ENCODE peak calls at places on chromosome 1, in ten cellular contexts. R is OCI-LY7; J is prostate gland; M is GM12865; K is BJ; Q is tibial nerve; A is lower lobe of right lung; Z is CD8-positive, alpha-beta T cell; S is choroid plexus epithelial cell; U is heart right ventricle. V is an unnamed sample.

GRCh38 chr1:182460550-182460951 is 10.6 kb downstream of the RGSL1 start:
- DNase-seq in R (no peak), J (no peak), M (no peak), K (no peak), Q (no peak), A (no peak), Z (no peak), S (peak), U (no peak), V (peak)

GRCh38 chr1:39196244-39197215 is 8.0 kb upstream of the MACF1 start:
- DNase-seq in R (peak), J (no peak), M (peak), K (peak), Q (no peak), A (no peak), Z (peak), S (peak), U (no peak), V (no peak)

GRCh38 chr1:48917901-48918603 is 141.4 kb upstream of the BEND5 start:
- DNase-seq in R (no peak), J (no peak), M (no peak), K (no peak), Q (no peak), A (peak), Z (no peak), S (no peak), U (no peak), V (no peak)

GRCh38 chr1:199945591-199945990 is 81.9 kb upstream of the NR5A2 start:
- DNase-seq in R (no peak), J (no peak), M (no peak), K (no peak), Q (no peak), A (no peak), Z (no peak), S (no peak), U (no peak), V (no peak)

GRCh38 chr1:157334041-157334440 is 195.8 kb upstream of the ETV3 start:
- DNase-seq in R (no peak), J (no peak), M (no peak), K (no peak), Q (no peak), A (no peak), Z (no peak), S (no peak), U (no peak), V (no peak)

GRCh38 chr1:170893655-170894297 is 41.6 kb upstream of the MROH9 start:
- DNase-seq in R (no peak), J (no peak), M (no peak), K (peak), Q (no peak), A (no peak), Z (no peak), S (no peak), U (no peak), V (peak)

GRCh38 chr1:33060579-33061083 is 20.3 kb upstream of the AZIN2 start:
- DNase-seq in R (no peak), J (no peak), M (no peak), K (peak), Q (peak), A (peak), Z (no peak), S (peak), U (peak), V (peak)

GRCh38 chr1:156495401-156496140 is 5.0 kb downstream of the MEF2D start:
- DNase-seq in R (peak), J (no peak), M (no peak), K (no peak), Q (no peak), A (no peak), Z (no peak), S (no peak), U (peak), V (no peak)

GRCh38 chr1:221397606-221398005 is 344.3 kb downstream of the DUSP10 start:
- DNase-seq in R (no peak), J (no peak), M (peak), K (no peak), Q (no peak), A (no peak), Z (no peak), S (no peak), U (no peak), V (no peak)

GRCh38 chr1:162230517-162230916 is 146.1 kb downstream of the SPATA46 start:
- DNase-seq in R (no peak), J (no peak), M (no peak), K (no peak), Q (no peak), A (no peak), Z (no peak), S (no peak), U (no peak), V (no peak)

GRCh38 chr1:162229534-162229933 is 147.1 kb downstream of the SPATA46 start:
- DNase-seq in R (peak), J (no peak), M (no peak), K (no peak), Q (no peak), A (no peak), Z (no peak), S (no peak), U (no peak), V (no peak)

GRCh38 chr1:162232034-162232433 is 144.6 kb downstream of the SPATA46 start:
- DNase-seq in R (no peak), J (no peak), M (no peak), K (no peak), Q (no peak), A (no peak), Z (no peak), S (no peak), U (no peak), V (no peak)

GRCh38 chr1:162228586-162228985 is 148.1 kb downstream of the SPATA46 start:
- DNase-seq in R (no peak), J (no peak), M (no peak), K (no peak), Q (no peak), A (no peak), Z (no peak), S (no peak), U (no peak), V (no peak)

GRCh38 chr1:162230096-162230495 is 146.6 kb downstream of the SPATA46 start:
- DNase-seq in R (peak), J (peak), M (no peak), K (no peak), Q (no peak), A (peak), Z (no peak), S (peak), U (no peak), V (no peak)
- TF ChIP-seq CTCF in R (peak), J (peak), M (no peak), K (no peak), Q (peak), A (no peak), Z (no peak), S (peak), U (peak), V (peak)

GRCh38 chr1:27499142-27499541 is 9.2 kb upstream of the WASF2 start:
- DNase-seq in R (no peak), J (no peak), M (no peak), K (no peak), Q (no peak), A (no peak), Z (no peak), S (no peak), U (no peak), V (no peak)

GRCh38 chr1:27491748-27492700 is 2.1 kb upstream of the WASF2 start:
- DNase-seq in R (peak), J (peak), M (peak), K (no peak), Q (no peak), A (peak), Z (no peak), S (no peak), U (peak), V (no peak)

DNA sequence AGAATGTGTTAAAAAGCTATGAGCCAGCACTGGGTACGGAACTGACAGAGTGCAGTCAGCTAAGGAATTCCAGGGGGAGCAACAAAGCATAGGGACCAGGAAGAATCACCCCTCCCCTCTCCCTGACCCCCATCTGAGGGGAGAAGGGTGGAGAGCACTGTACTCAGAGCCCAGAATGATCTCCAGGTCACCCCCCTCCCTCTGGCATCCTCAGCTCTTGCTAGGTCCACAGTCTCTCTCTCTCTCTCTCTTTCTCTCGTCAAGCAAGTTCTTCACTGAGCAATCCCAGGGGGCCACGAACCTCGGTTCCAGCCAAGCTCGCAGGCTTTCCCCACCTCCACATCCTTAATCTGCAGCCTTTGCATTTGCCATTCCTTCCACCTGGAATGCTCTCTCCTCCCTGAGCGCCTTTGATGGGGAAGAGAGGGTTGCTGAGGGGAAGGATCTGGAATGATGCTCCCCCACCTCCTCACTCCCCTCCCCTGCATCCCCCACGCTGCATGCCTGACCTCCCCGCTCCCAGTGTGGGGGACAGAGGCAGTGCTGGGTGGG is 6.7 kb upstream of the WASF2 start:
- DNase-seq in R (no peak), J (no peak), M (no peak), K (no peak), Q (no peak), A (no peak), Z (no peak), S (peak), U (peak), V (no peak)
- H3K4me3 ChIP-seq in R (no peak), J (no peak), M (no peak), K (no peak), Q (no peak), A (no peak), Z (no peak), S (peak), U (no peak), V (no peak)

GRCh38 chr1:88800382-88801051 is 90.8 kb downstream of the GTF2B start:
- DNase-seq in R (peak), J (no peak), M (peak), K (no peak), Q (peak), A (no peak), Z (peak), S (peak), U (no peak), V (peak)

GRCh38 chr1:88801575-88802208 is 89.7 kb downstream of the GTF2B start:
- DNase-seq in R (no peak), J (no peak), M (peak), K (no peak), Q (no peak), A (no peak), Z (no peak), S (peak), U (no peak), V (no peak)

GRCh38 chr1:88802950-88803349 is 88.4 kb downstream of the GTF2B start:
- DNase-seq in R (no peak), J (no peak), M (no peak), K (peak), Q (no peak), A (no peak), Z (no peak), S (peak), U (no peak), V (peak)

GRCh38 chr1:88802404-88802803 is 89.0 kb downstream of the GTF2B start:
- DNase-seq in R (no peak), J (no peak), M (no peak), K (no peak), Q (no peak), A (no peak), Z (no peak), S (peak), U (no peak), V (no peak)

DNA sequence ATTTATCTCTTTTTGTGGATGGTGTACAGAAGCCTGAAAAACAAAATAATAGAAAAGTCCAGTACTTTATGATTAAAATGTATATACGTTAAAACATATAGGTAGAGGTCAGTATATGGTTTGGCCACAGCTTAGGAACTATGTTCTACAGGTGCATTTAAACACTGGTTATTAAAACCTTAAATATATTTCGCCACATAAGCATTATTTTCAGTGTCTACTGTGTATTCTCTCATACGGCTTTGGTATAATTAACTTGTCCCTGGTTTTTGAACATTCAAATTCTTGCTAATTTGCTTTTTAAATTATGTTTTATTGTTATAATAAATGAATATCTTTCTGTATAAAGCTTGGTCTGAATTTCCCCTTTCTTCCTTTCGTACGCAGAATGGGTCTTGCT is 87.9 kb downstream of the GTF2B start:
- DNase-seq in R (no peak), J (no peak), M (no peak), K (no peak), Q (no peak), A (no peak), Z (no peak), S (no peak), U (no peak), V (no peak)
- TF ChIP-seq CTCF in R (no peak), J (no peak), M (no peak), K (no peak), Q (no peak), A (no peak), Z (no peak), S (no peak), U (no peak), V (no peak)

DNA sequence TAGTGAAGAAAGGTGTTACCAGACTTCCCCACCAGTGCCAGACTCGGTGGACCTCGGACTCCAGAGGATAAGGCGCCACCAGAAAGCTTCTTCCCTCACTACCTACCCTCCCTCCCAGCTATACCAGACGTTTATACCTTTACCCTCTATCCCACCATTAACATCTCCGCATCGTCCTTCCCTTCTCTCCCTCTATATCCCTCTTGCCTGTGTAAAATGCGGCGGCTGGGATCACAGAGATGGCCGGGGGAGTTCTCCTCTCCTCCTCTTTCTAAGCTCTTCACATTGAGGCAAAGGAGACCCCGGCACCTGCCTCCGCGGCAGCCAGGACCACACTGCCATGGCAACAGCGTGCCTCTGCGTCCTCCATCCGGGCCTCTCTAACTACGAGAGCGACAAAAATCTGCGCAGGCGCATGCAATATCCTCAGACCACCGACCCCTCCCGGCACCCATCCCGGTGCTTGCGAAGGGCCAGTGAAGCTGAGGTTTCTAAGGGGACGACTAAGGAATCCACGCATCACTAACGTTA is at the start of gene CCDC181:
- DNase-seq in R (no peak), J (peak), M (peak), K (no peak), Q (peak), A (peak), Z (peak), S (peak), U (peak), V (no peak)
- H3K4me3 ChIP-seq in R (no peak), J (peak), M (peak), K (peak), Q (peak), A (peak), Z (peak), S (peak), U (peak), V (peak)

GRCh38 chr1:161201828-161202712 is at the start of gene NDUFS2:
- DNase-seq in R (peak), J (peak), M (peak), K (peak), Q (peak), A (peak), Z (peak), S (peak), U (peak), V (peak)
- TF ChIP-seq CTCF in R (peak), J (peak), M (no peak), K (peak), Q (no peak), A (no peak), Z (no peak), S (peak), U (no peak), V (no peak)

GRCh38 chr1:23555225-23555801 is 4.0 kb downstream of the ID3 start:
- DNase-seq in R (peak), J (no peak), M (peak), K (no peak), Q (no peak), A (no peak), Z (no peak), S (peak), U (peak), V (no peak)
- H3K4me3 ChIP-seq in R (peak), J (peak), M (peak), K (peak), Q (peak), A (peak), Z (peak), S (peak), U (peak), V (peak)

DNA sequence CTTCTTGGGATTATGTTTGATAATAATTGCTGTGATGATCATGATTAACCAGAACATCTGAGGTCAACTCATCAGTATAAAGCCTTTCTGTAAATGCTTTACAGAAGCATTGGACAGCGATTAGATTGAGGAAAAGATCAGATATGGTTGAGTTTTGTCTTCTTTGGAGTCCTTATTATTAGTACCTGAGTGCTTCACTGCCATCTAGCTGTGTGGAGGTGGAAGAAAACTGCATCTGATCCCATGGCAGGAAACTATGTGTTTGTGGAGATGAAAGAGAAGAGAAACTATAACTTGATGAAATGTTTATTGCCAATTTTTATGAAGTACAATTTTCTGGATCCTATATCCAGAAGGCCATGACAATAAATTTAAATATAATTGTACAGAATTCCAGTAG is 11.4 kb downstream of the FLG2 start:
- DNase-seq in R (peak), J (no peak), M (peak), K (no peak), Q (no peak), A (no peak), Z (no peak), S (peak), U (no peak), V (no peak)
- TF ChIP-seq CTCF in R (peak), J (no peak), M (peak), K (peak), Q (no peak), A (no peak), Z (no peak), S (peak), U (no peak), V (no peak)

GRCh38 chr1:47435506-47436303 is 2.1 kb upstream of the FOXD2 start:
- DNase-seq in R (no peak), J (no peak), M (no peak), K (no peak), Q (no peak), A (no peak), Z (no peak), S (peak), U (no peak), V (no peak)
- H3K4me3 ChIP-seq in R (peak), J (no peak), M (peak), K (no peak), Q (no peak), A (no peak), Z (no peak), S (peak), U (no peak), V (no peak)

GRCh38 chr1:241847796-241848668 is at the start of gene EXO1:
- DNase-seq in R (peak), J (peak), M (peak), K (peak), Q (peak), A (peak), Z (peak), S (peak), U (peak), V (peak)
- TF ChIP-seq CTCF in R (peak), J (peak), M (peak), K (peak), Q (peak), A (peak), Z (peak), S (peak), U (no peak), V (peak)

DNA sequence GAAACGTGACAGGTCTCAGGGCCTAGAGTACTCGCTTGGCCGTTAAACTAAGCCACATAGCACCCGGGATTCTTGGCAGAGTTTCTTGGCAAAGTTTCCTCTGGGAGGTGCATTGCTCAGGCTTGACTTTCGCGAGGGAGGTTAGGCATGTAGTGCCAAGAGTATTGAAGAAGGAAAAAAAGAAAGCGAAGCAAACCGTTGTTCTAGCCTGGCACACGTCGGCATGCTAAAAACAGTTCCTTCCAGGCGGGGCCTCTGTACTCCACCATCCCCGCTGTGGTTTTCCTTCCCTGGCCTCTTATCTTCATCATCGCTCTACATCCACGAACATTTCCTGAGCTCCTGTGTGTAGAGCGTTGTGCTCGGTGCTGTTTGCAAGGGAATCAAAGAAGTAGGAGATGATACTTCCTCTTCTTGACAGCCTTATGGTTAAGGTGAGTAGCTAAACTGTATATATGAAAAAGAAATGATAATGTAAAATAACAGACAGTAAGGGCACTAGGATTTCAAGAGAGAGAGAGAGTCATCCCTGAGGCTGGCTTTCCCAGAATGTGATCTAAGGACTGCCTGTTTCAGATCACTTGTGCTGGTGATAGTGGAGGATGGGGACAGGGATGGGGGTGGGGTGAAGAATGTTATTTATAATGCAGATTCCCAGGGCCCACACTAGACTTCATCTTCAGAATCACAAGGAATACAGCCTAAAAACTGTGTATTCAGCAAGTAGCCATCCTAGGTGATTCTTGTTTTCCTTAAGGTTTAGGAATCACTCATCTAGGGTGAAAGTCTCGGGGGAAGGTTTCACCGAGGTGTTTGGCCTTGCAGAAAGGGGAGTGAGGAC is 18.9 kb downstream of the RNF220 start:
- DNase-seq in R (no peak), J (peak), M (no peak), K (no peak), Q (no peak), A (peak), Z (no peak), S (peak), U (peak), V (peak)
- H3K4me3 ChIP-seq in R (no peak), J (no peak), M (no peak), K (no peak), Q (no peak), A (no peak), Z (no peak), S (no peak), U (no peak), V (no peak)